ENCODE peak calls at places on chromosomes 13 and 19, in four cellular contexts. P is neuronal stem cell, H is H1, D is mesenchymal stem cell. S is an unnamed sample.

GRCh38 chr13:103187621-103188020 is 121.4 kb upstream of the SLC10A2 start:
- DNase-seq in P (no peak), H (no peak), D (peak; percentile 8), S (peak; percentile 8)

GRCh38 chr13:113183450-113184129 is 24.9 kb downstream of the PCID2 start:
- DNase-seq in P (no peak), H (no peak), D (peak; percentile 33), S (no peak)

GRCh38 chr13:25990801-25991200 is 61.0 kb downstream of the SHISA2 start:
- DNase-seq in P (no peak), H (peak; percentile 23), D (peak; percentile 26), S (peak; percentile 76)

GRCh38 chr13:20489185-20489820 is 36.4 kb downstream of the CRYL1 start:
- DNase-seq in P (peak; percentile 35), H (no peak), D (peak; percentile 46), S (peak; percentile 92)

GRCh38 chr19:58544591-58545285 is 874 bp downstream of the TRIM28 start:
- DNase-seq in P (peak; percentile 73), H (no peak), D (peak; percentile 56), S (peak; percentile 66)

GRCh38 chr13:69912576-69913074 is 195.0 kb upstream of the ATXN8OS start:
- DNase-seq in P (no peak), H (no peak), D (no peak), S (no peak)

GRCh38 chr19:3849092-3849491 is 19.7 kb downstream of the ZFR2 start:
- DNase-seq in P (no peak), H (no peak), D (no peak), S (peak; percentile 58)

GRCh38 chr13:51416107-51416506 is 36.7 kb downstream of the INTS6 start:
- DNase-seq in P (no peak), H (no peak), D (no peak), S (no peak)

GRCh38 chr13:74136089-74136658 is 2.0 kb upstream of the KLF12 start:
- DNase-seq in P (no peak), H (no peak), D (peak; percentile 65), S (no peak)

GRCh38 chr13:113848020-113848419 is 15.9 kb downstream of the GAS6 start:
- DNase-seq in P (no peak), H (no peak), D (no peak), S (no peak)

GRCh38 chr19:11848594-11849263 is at the start of gene ZNF439:
- DNase-seq in P (peak; percentile 26), H (peak; percentile 23), D (no peak), S (peak; percentile 94)

GRCh38 chr13:51793570-51794273 is 10.2 kb downstream of the DHRS12 start:
- DNase-seq in P (no peak), H (no peak), D (peak; percentile 85), S (peak; percentile 61)

GRCh38 chr13:55432814-55433213 is 1707.9 kb upstream of the PRR20A start:
- DNase-seq in P (no peak), H (no peak), D (no peak), S (no peak)

GRCh38 chr13:58994778-58995177 is 1169.0 kb downstream of the DIAPH3 start:
- DNase-seq in P (no peak), H (no peak), D (peak; percentile 17), S (no peak)

GRCh38 chr13:29527916-29528315 is 67.6 kb downstream of the SLC7A1 start:
- DNase-seq in P (no peak), H (no peak), D (no peak), S (no peak)

GRCh38 chr19:35717665-35718344 is at the start of gene KMT2B:
- DNase-seq in P (no peak), H (no peak), D (no peak), S (no peak)

DNA sequence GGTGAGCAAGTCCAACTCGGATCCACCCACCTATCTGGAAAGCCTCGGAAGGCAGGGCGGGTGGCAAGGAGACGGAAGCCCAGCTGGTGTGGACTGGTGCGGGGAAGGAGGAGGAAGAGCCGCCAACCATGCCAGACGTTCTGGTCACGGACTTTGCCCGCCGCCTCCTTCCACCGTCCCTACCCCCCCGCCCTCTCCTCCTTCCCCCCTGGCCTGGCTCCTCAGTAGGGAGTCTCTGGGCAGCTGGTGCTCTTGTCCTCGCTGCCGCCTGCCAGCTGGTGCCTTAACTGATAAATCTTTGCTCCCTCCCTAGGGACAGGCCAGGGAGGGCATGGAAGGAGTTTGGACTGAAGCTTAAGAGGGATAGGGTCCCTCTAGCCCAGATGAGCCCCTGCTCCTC is 4.8 kb downstream of the SYNGR4 start:
- DNase-seq in P (no peak), H (no peak), D (no peak), S (no peak)
- H3K4me3 ChIP-seq in P (no peak overlapping the region), H (no peak overlapping the region), D (no peak overlapping the region), S (no peak overlapping the region)

GRCh38 chr13:93778548-93778947 is 551.9 kb downstream of the GPC6 start:
- DNase-seq in P (no peak), H (no peak), D (no peak), S (no peak)

GRCh38 chr13:93776936-93777335 is 550.3 kb downstream of the GPC6 start:
- DNase-seq in P (no peak), H (no peak), D (no peak), S (no peak)

GRCh38 chr13:93775027-93775426 is 548.4 kb downstream of the GPC6 start:
- DNase-seq in P (no peak), H (no peak), D (no peak), S (no peak)

GRCh38 chr13:93777504-93777903 is 550.9 kb downstream of the GPC6 start:
- DNase-seq in P (no peak), H (no peak), D (no peak), S (no peak)

DNA sequence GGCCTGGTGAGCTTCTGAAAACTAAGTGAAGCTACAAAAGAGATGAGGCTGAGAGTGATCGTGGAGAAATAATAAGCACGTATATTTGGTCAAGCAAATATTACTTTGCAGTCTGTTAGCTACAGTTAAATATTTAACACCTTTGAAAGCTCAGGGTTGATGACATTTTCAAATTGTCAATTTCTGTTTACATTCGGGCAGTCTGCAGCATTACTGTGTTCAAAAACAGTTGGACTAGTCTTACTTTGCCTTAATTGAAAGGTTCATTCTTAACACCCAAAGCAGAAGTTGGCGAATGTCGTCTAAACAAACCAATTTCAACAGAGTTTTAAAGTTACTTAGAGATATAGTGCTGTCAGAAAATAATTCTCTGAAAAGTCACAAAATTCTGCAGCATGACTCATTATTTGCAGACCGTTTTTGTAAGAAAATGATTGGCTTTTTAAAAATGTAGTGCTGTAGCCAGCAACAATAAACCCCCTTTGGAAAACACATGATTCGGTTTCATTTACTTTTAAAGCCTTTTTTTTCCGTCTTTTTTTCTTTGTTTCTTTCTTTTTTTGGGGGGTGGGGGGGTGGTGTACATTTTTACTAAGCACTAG is 549.0 kb downstream of the GPC6 start:
- DNase-seq in P (no peak), H (no peak), D (peak; percentile 46), S (no peak)
- H2BK12ac ChIP-seq in P (no peak overlapping the region), H (no peak overlapping the region), D (no peak overlapping the region), S (no peak overlapping the region)

GRCh38 chr19:51970718-51971117 is 15.9 kb downstream of the ZNF350 start:
- DNase-seq in P (no peak), H (no peak), D (no peak), S (no peak)
- H3K4me3 ChIP-seq in P (no peak overlapping the region), H (no peak overlapping the region), D (peak overlapping the region; percentile 61), S (no peak overlapping the region)

GRCh38 chr19:435707-436412 is 25.0 kb downstream of the SHC2 start:
- DNase-seq in P (no peak), H (no peak), D (no peak), S (no peak)
- H2BK12ac ChIP-seq in P (peak overlapping the region; percentile 46), H (no peak overlapping the region), D (no peak overlapping the region), S (no peak overlapping the region)

GRCh38 chr19:6772866-6773322 is 386 bp downstream of the VAV1 start:
- DNase-seq in P (no peak), H (no peak), D (no peak), S (no peak)

GRCh38 chr19:6776999-6777398 is 4.5 kb downstream of the VAV1 start:
- DNase-seq in P (no peak), H (no peak), D (no peak), S (no peak)

GRCh38 chr19:6774821-6775707 is 2.6 kb downstream of the VAV1 start:
- DNase-seq in P (no peak), H (no peak), D (no peak), S (no peak)

GRCh38 chr19:6772028-6772865 is at the start of gene VAV1:
- DNase-seq in P (no peak), H (no peak), D (no peak), S (peak; percentile 30)

GRCh38 chr19:6773323-6773931 is 919 bp downstream of the VAV1 start:
- DNase-seq in P (no peak), H (no peak), D (no peak), S (no peak)
- H3K4me3 ChIP-seq in P (no peak overlapping the region), H (no peak overlapping the region), D (no peak overlapping the region), S (no peak overlapping the region)

DNA sequence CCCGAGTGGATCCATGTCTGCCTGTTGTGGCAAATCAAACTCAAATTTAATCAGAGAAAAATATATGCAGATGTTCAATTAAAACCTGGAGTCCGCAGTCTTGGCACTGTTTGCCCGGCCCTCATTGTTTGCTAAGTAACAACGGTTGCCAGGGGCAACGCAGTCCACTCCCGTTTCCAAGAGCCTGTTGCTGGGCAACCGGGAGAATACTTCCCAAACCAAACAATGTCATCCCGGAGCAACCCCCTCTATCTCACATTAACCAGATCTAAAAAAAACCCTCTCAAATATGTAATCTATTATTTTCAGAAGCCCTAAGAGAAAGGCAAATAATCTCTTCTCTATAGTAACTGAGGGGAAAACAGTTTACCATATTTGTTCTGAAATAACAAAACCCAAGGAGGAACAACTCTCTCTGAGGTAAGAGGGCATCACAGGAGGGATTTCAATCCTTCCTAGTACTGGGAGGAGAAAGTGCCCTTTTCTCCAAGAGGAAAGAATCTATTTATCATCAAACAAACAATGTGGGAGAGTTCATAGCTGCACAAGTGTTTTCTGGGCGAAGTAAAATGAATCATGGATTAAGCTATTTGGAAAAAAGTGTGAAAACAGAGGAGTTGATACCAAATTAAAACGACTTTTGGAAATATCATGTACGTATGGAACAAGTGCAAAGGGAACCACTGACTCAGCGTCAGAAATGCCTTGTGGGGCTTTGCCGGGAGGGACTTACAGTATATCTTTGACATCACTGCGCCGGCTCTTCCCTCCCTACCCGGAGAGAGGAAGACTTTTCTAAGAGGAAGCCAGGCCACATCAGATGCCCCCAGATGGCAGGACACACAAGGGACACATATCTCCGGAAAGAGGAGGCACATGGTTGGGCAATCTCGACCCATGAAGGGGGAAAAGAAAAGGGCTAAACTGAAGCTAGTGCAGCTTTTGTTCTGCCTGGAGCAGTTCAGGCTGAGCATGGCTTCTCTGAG is 43.3 kb downstream of the RFX2 start:
- DNase-seq in P (peak; percentile 95), H (no peak), D (peak; percentile 99), S (peak; percentile 98)
- H2BK12ac ChIP-seq in P (no peak overlapping the region), H (peak overlapping the region; percentile 94), D (no peak overlapping the region), S (no peak overlapping the region)

S was measured in trophoblast cell.